ENCODE peak calls at places on chromosomes 13 and 19, in five cellular contexts. U is stomach, R is ovary, O is GM23248, D is GM12878. H is an unnamed sample. For H3K4me1, the result is how much of the 10 kb centered on the place peaks cover.

GRCh38 chr19:46943150-46943946 is 76.3 kb upstream of the NPAS1 start:
- DNase-seq in R (no peak), D (no peak), U (no peak), O (no peak), H (no peak)

GRCh38 chr19:50567882-50568281 is 353 bp downstream of the LRRC4B start:
- DNase-seq in D (no peak), O (no peak), R (no peak), U (no peak), H (no peak)

GRCh38 chr13:95038949-95039348 is 262.3 kb downstream of the ABCC4 start:
- DNase-seq in U (no peak), D (no peak), R (no peak), O (no peak), H (no peak)

GRCh38 chr13:24269803-24270202 is 39.6 kb upstream of the C1QTNF9 start:
- DNase-seq in U (no peak), O (peak), R (peak), D (no peak), H (no peak)

GRCh38 chr13:78978381-78978998 is 319.5 kb upstream of the OBI1 start:
- DNase-seq in U (peak), O (peak), D (peak), R (peak), H (no peak)

GRCh38 chr13:73535341-73535740 is 476.5 kb downstream of the KLF5 start:
- DNase-seq in R (no peak), U (no peak), D (no peak), O (no peak), H (no peak)

GRCh38 chr13:109785141-109785891 is 1.1 kb downstream of the IRS2 start:
- DNase-seq in U (peak), O (peak), D (no peak), R (peak), H (peak)

GRCh38 chr13:23984541-23984940 is 87.2 kb upstream of the C1QTNF9B start:
- DNase-seq in R (no peak), D (no peak), O (no peak), U (peak), H (no peak)

GRCh38 chr19:29810504-29810871 is 1.3 kb upstream of the CCNE1 start:
- DNase-seq in U (no peak), R (peak), D (no peak), O (peak), H (peak)

GRCh38 chr13:34076943-34077703 is 259.2 kb downstream of the RFC3 start:
- DNase-seq in U (no peak), D (no peak), O (peak), R (no peak), H (no peak)

GRCh38 chr13:95784891-95785290 is 108.0 kb downstream of the DNAJC3 start:
- DNase-seq in U (no peak), O (peak), R (no peak), D (no peak), H (no peak)

GRCh38 chr13:28531195-28531955 is 36.4 kb upstream of the FLT1 start:
- DNase-seq in O (peak), U (peak), R (no peak), D (no peak), H (peak)

GRCh38 chr19:16025108-16026101 is 50.9 kb upstream of the TPM4 start:
- DNase-seq in O (peak), R (no peak), D (no peak), U (peak), H (peak)

GRCh38 chr13:48634631-48635030 is 19.1 kb upstream of the CYSLTR2 start:
- DNase-seq in R (no peak), O (no peak), U (no peak), D (no peak), H (no peak)

GRCh38 chr13:51999525-51999924 is 11.7 kb downstream of the ATP7B start:
- DNase-seq in U (peak), O (peak), D (no peak), R (no peak), H (peak)

GRCh38 chr19:1992759-1993260 is 22.7 kb downstream of the BTBD2 start:
- DNase-seq in U (no peak), O (peak), R (no peak), D (no peak), H (no peak)

GRCh38 chr13:46146898-46147297 is 35.1 kb downstream of the LCP1 start:
- DNase-seq in O (peak), U (no peak), R (no peak), D (no peak), H (no peak)

GRCh38 chr19:42281175-42282035 is 12.4 kb downstream of the CIC start:
- DNase-seq in D (no peak), U (no peak), O (peak), R (peak), H (peak)

GRCh38 chr19:1170938-1171754 is 2.9 kb downstream of the SBNO2 start:
- DNase-seq in D (no peak), U (no peak), O (peak), R (peak), H (no peak)

GRCh38 chr13:52454459-52454824 is 836 bp upstream of the CKAP2 start:
- DNase-seq in R (no peak), D (peak), O (no peak), U (no peak), H (no peak)

GRCh38 chr19:13118424-13119193 is 545 bp downstream of the NACC1 start:
- DNase-seq in R (no peak), D (no peak), O (peak), U (peak), H (peak)

GRCh38 chr19:49403404-49404187 is 15.5 kb downstream of the KASH5 start:
- DNase-seq in R (no peak), O (no peak), U (no peak), D (no peak), H (no peak)

GRCh38 chr19:5127710-5128109 is 158.8 kb downstream of the KDM4B start:
- DNase-seq in D (no peak), O (no peak), U (no peak), R (no peak), H (no peak)
- H3K4me1 ChIP-seq in D (half or more), O (under half), U (under half), R (under half), H (under half)

GRCh38 chr13:98264877-98265276 is 87.8 kb upstream of the RNF113B start:
- DNase-seq in D (no peak), R (no peak), O (no peak), U (no peak), H (no peak)

GRCh38 chr13:98267080-98267912 is 90.2 kb upstream of the RNF113B start:
- DNase-seq in D (peak), U (peak), O (peak), R (no peak), H (no peak)

GRCh38 chr13:98269386-98269785 is 92.3 kb upstream of the RNF113B start:
- DNase-seq in U (no peak), R (no peak), O (no peak), D (no peak), H (no peak)

GRCh38 chr13:98263841-98264240 is 86.8 kb upstream of the RNF113B start:
- DNase-seq in U (no peak), D (no peak), O (no peak), R (no peak), H (no peak)

GRCh38 chr13:98265669-98266551 is 88.8 kb upstream of the RNF113B start:
- DNase-seq in R (no peak), U (peak), O (peak), D (no peak), H (no peak)
- H3K4me1 ChIP-seq in R (under half), U (under half), O (under half), D (under half), H (under half)

GRCh38 chr19:35742121-35742724 is at the start of gene IGFLR1:
- DNase-seq in R (no peak), U (peak), O (no peak), D (peak), H (no peak)

GRCh38 chr19:35740423-35741215 is 1.6 kb downstream of the IGFLR1 start:
- DNase-seq in U (peak), O (peak), D (peak), R (peak), H (peak)

GRCh38 chr19:35739275-35740107 is 2.8 kb downstream of the IGFLR1 start:
- DNase-seq in U (no peak), O (no peak), R (peak), D (no peak), H (peak)

GRCh38 chr19:35740108-35740422 is 2.2 kb downstream of the IGFLR1 start:
- DNase-seq in O (no peak), D (no peak), U (no peak), R (no peak), H (no peak)

DNA sequence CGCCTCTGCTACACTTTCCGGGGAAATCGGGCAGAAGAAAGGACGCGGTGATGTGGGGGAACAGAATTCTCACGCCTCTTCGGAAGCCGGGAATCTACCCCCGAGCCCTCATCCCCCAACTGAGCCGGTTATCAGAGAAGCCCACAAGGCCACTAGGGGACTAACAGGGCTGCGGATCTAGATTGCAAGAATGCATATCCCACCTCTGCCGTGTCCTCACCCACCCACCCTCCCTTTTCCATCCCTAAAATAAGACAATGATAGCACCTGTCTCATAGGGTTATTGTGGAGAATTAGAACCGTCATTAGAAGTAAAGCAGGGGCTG is 1.1 kb downstream of the IGFLR1 start:
- DNase-seq in D (no peak), R (no peak), O (no peak), U (no peak), H (no peak)
- H3K4me1 ChIP-seq in D (under half), R (under half), O (under half), U (under half), H (under half)

GRCh38 chr13:114020750-114021463 is 47.0 kb upstream of the C13orf46 start:
- DNase-seq in R (no peak), U (no peak), O (no peak), D (no peak), H (peak)
- H3K4me1 ChIP-seq in R (under half), U (under half), O (under half), D (under half), H (under half)

GRCh38 chr19:39759457-39760184 is 19.0 kb upstream of the LEUTX start:
- DNase-seq in U (no peak), D (peak), O (no peak), R (no peak), H (no peak)
- H3K4me1 ChIP-seq in U (under half), D (under half), O (under half), R (under half), H (under half)

GRCh38 chr13:32535748-32536147 is 2.8 kb downstream of the N4BP2L2 start:
- DNase-seq in U (no peak), R (no peak), D (no peak), O (no peak), H (no peak)
- H3K4me1 ChIP-seq in U (half or more), R (under half), D (under half), O (under half), H (under half)

DNA sequence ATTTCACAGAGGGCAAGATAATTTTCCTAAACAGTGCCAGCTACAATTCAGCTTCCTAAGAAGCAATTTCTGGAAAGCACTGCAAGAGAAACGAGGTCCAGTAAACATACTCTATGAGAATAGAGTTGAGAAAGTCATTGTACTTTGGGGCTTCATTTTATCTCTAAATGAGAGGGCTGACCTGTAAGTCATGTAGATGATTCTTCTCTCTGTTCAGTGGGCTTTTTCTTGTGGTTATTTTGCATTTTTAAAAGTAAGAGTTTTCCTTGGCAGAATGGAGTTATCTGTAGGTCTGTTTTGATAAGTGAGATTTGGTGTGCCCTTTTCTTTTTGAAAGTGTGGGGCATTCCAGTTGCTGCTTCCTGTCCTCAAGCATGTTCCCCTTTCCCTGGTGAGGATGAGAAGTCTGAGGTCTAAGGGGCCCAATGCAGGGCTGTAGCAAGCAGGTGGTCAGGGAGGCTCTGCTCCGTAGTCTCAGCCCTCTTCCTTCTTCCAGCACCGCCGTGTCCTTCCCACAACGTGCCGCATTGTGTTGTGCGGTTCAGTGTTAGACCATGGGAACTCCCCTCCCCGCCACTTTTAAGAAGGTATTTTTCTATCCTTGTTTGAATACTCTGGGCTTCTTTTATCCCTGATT is 86.3 kb downstream of the ARHGEF7 start:
- DNase-seq in U (no peak), R (no peak), D (no peak), O (no peak), H (no peak)
- H3K4me1 ChIP-seq in U (under half), R (under half), D (under half), O (under half), H (under half)

GRCh38 chr19:10293637-10294367 is 4.0 kb downstream of the ICAM5 start:
- DNase-seq in O (no peak), U (no peak), D (no peak), R (no peak), H (no peak)
- H3K4me1 ChIP-seq in O (under half), U (half or more), D (under half), R (under half), H (under half)

H was measured in aorta.